ENCODE peak calls at places on chromosomes 3 and 15, in ten cellular contexts. One of them, this sample, is unnamed.

GRCh38 chr15:49187537-49188245 is 17.6 kb downstream of the GALK2 start:
- DNase-seq in T47D: no peak
- DNase-seq in PC-9: no peak
- DNase-seq in endothelial cell: no peak
- DNase-seq in Right ventricle myocardium inferior: no peak
- DNase-seq in cerebellar cortex: no peak
- DNase-seq in brain microvascular endothelial cell: peak; percentile 13
- DNase-seq in right cardiac atrium: no peak
- DNase-seq in GM04504: no peak
- DNase-seq in CD8-positive, alpha-beta memory T cell: no peak
- DNase-seq in this sample: no peak

GRCh38 chr15:79192462-79193036 is 90.0 kb upstream of the ANKRD34C start:
- DNase-seq in T47D: no peak
- DNase-seq in PC-9: no peak
- DNase-seq in endothelial cell: no peak
- DNase-seq in Right ventricle myocardium inferior: no peak
- DNase-seq in cerebellar cortex: no peak
- DNase-seq in brain microvascular endothelial cell: no peak
- DNase-seq in right cardiac atrium: no peak
- DNase-seq in GM04504: peak; percentile 38
- DNase-seq in CD8-positive, alpha-beta memory T cell: no peak
- DNase-seq in this sample: no peak

GRCh38 chr3:171804618-171805389 is 5.5 kb downstream of the PLD1 start:
- DNase-seq in T47D: no peak
- DNase-seq in PC-9: peak; percentile 44
- DNase-seq in endothelial cell: no peak
- DNase-seq in Right ventricle myocardium inferior: no peak
- DNase-seq in cerebellar cortex: no peak
- DNase-seq in brain microvascular endothelial cell: peak; percentile 69
- DNase-seq in right cardiac atrium: peak; percentile 31
- DNase-seq in GM04504: no peak
- DNase-seq in CD8-positive, alpha-beta memory T cell: no peak
- DNase-seq in this sample: no peak

GRCh38 chr3:40971191-40972168 is 227.8 kb upstream of the CTNNB1 start:
- DNase-seq in T47D: no peak
- DNase-seq in PC-9: peak; percentile 98
- DNase-seq in endothelial cell: no peak
- DNase-seq in Right ventricle myocardium inferior: peak; percentile 73
- DNase-seq in cerebellar cortex: no peak
- DNase-seq in brain microvascular endothelial cell: peak; percentile 99
- DNase-seq in right cardiac atrium: peak; percentile 79
- DNase-seq in GM04504: peak; percentile 78
- DNase-seq in CD8-positive, alpha-beta memory T cell: no peak
- DNase-seq in this sample: peak; percentile 54

GRCh38 chr3:141840737-141841544 is 35.5 kb upstream of the ATP1B3 start:
- DNase-seq in T47D: no peak
- DNase-seq in PC-9: peak; percentile 73
- DNase-seq in endothelial cell: no peak
- DNase-seq in Right ventricle myocardium inferior: no peak
- DNase-seq in cerebellar cortex: no peak
- DNase-seq in brain microvascular endothelial cell: peak; percentile 17
- DNase-seq in right cardiac atrium: no peak
- DNase-seq in GM04504: no peak
- DNase-seq in CD8-positive, alpha-beta memory T cell: no peak
- DNase-seq in this sample: no peak

GRCh38 chr3:39502838-39503145 is 35.3 kb downstream of the MOBP start:
- DNase-seq in T47D: no peak
- DNase-seq in PC-9: no peak
- DNase-seq in endothelial cell: no peak
- DNase-seq in Right ventricle myocardium inferior: no peak
- DNase-seq in cerebellar cortex: no peak
- DNase-seq in brain microvascular endothelial cell: no peak
- DNase-seq in right cardiac atrium: no peak
- DNase-seq in GM04504: no peak
- DNase-seq in CD8-positive, alpha-beta memory T cell: no peak
- DNase-seq in this sample: no peak

GRCh38 chr3:123328851-123329635 is 119.8 kb downstream of the ADCY5 start:
- DNase-seq in T47D: peak; percentile 70
- DNase-seq in PC-9: peak; percentile 42
- DNase-seq in endothelial cell: peak; percentile 91
- DNase-seq in Right ventricle myocardium inferior: peak; percentile 88
- DNase-seq in cerebellar cortex: peak; percentile 64
- DNase-seq in brain microvascular endothelial cell: peak; percentile 55
- DNase-seq in right cardiac atrium: peak; percentile 71
- DNase-seq in GM04504: peak; percentile 18
- DNase-seq in CD8-positive, alpha-beta memory T cell: peak; percentile 74
- DNase-seq in this sample: peak; percentile 67

GRCh38 chr3:107392549-107393165 is 15.4 kb downstream of the CCDC54 start:
- DNase-seq in T47D: no peak
- DNase-seq in PC-9: peak; percentile 86
- DNase-seq in endothelial cell: no peak
- DNase-seq in Right ventricle myocardium inferior: no peak
- DNase-seq in cerebellar cortex: no peak
- DNase-seq in brain microvascular endothelial cell: peak; percentile 20
- DNase-seq in right cardiac atrium: no peak
- DNase-seq in GM04504: peak; percentile 26
- DNase-seq in CD8-positive, alpha-beta memory T cell: no peak
- DNase-seq in this sample: no peak

GRCh38 chr3:18419232-18419631 is 5.9 kb downstream of the SATB1 start:
- DNase-seq in T47D: no peak
- DNase-seq in PC-9: no peak
- DNase-seq in endothelial cell: no peak
- DNase-seq in Right ventricle myocardium inferior: no peak
- DNase-seq in cerebellar cortex: no peak
- DNase-seq in brain microvascular endothelial cell: no peak
- DNase-seq in right cardiac atrium: no peak
- DNase-seq in GM04504: no peak
- DNase-seq in CD8-positive, alpha-beta memory T cell: no peak
- DNase-seq in this sample: no peak

GRCh38 chr3:160677459-160677901 is 520 bp downstream of the ARL14 start:
- DNase-seq in T47D: no peak
- DNase-seq in PC-9: peak; percentile 66
- DNase-seq in endothelial cell: no peak
- DNase-seq in Right ventricle myocardium inferior: no peak
- DNase-seq in cerebellar cortex: no peak
- DNase-seq in brain microvascular endothelial cell: peak; percentile 29
- DNase-seq in right cardiac atrium: no peak
- DNase-seq in GM04504: no peak
- DNase-seq in CD8-positive, alpha-beta memory T cell: no peak
- DNase-seq in this sample: no peak

GRCh38 chr3:126924458-126924857 is 58.5 kb upstream of the PLXNA1 start:
- DNase-seq in T47D: no peak
- DNase-seq in PC-9: no peak
- DNase-seq in endothelial cell: no peak
- DNase-seq in Right ventricle myocardium inferior: no peak
- DNase-seq in cerebellar cortex: no peak
- DNase-seq in brain microvascular endothelial cell: no peak
- DNase-seq in right cardiac atrium: no peak
- DNase-seq in GM04504: no peak
- DNase-seq in CD8-positive, alpha-beta memory T cell: no peak
- DNase-seq in this sample: no peak

GRCh38 chr3:121998030-121998580 is 23.9 kb downstream of the ILDR1 start:
- DNase-seq in T47D: no peak
- DNase-seq in PC-9: no peak
- DNase-seq in endothelial cell: peak; percentile 22
- DNase-seq in Right ventricle myocardium inferior: no peak
- DNase-seq in cerebellar cortex: no peak
- DNase-seq in brain microvascular endothelial cell: peak; percentile 40
- DNase-seq in right cardiac atrium: no peak
- DNase-seq in GM04504: no peak
- DNase-seq in CD8-positive, alpha-beta memory T cell: no peak
- DNase-seq in this sample: no peak

GRCh38 chr3:52783211-52783555 is 5.8 kb downstream of the ITIH1 start:
- DNase-seq in T47D: no peak
- DNase-seq in PC-9: no peak
- DNase-seq in endothelial cell: no peak
- DNase-seq in Right ventricle myocardium inferior: no peak
- DNase-seq in cerebellar cortex: no peak
- DNase-seq in brain microvascular endothelial cell: no peak
- DNase-seq in right cardiac atrium: no peak
- DNase-seq in GM04504: no peak
- DNase-seq in CD8-positive, alpha-beta memory T cell: no peak
- DNase-seq in this sample: no peak

GRCh38 chr15:56813995-56814394 is 80.7 kb upstream of the ZNF280D start:
- DNase-seq in T47D: no peak
- DNase-seq in PC-9: no peak
- DNase-seq in endothelial cell: no peak
- DNase-seq in Right ventricle myocardium inferior: no peak
- DNase-seq in cerebellar cortex: no peak
- DNase-seq in brain microvascular endothelial cell: no peak
- DNase-seq in right cardiac atrium: no peak
- DNase-seq in GM04504: no peak
- DNase-seq in CD8-positive, alpha-beta memory T cell: no peak
- DNase-seq in this sample: no peak

GRCh38 chr3:145355175-145355574 is 805.8 kb downstream of the PLOD2 start:
- DNase-seq in T47D: no peak
- DNase-seq in PC-9: no peak
- DNase-seq in endothelial cell: no peak
- DNase-seq in Right ventricle myocardium inferior: no peak
- DNase-seq in cerebellar cortex: no peak
- DNase-seq in brain microvascular endothelial cell: no peak
- DNase-seq in right cardiac atrium: no peak
- DNase-seq in GM04504: no peak
- DNase-seq in CD8-positive, alpha-beta memory T cell: no peak
- DNase-seq in this sample: no peak

GRCh38 chr15:59556405-59556804 is 55.2 kb upstream of the GCNT3 start:
- DNase-seq in T47D: no peak
- DNase-seq in PC-9: no peak
- DNase-seq in endothelial cell: no peak
- DNase-seq in Right ventricle myocardium inferior: no peak
- DNase-seq in cerebellar cortex: no peak
- DNase-seq in brain microvascular endothelial cell: no peak
- DNase-seq in right cardiac atrium: no peak
- DNase-seq in GM04504: no peak
- DNase-seq in CD8-positive, alpha-beta memory T cell: no peak
- DNase-seq in this sample: no peak

GRCh38 chr3:167372138-167372537 is 8.0 kb downstream of the ZBBX start:
- DNase-seq in T47D: no peak
- DNase-seq in PC-9: no peak
- DNase-seq in endothelial cell: no peak
- DNase-seq in Right ventricle myocardium inferior: no peak
- DNase-seq in cerebellar cortex: no peak
- DNase-seq in brain microvascular endothelial cell: no peak
- DNase-seq in right cardiac atrium: no peak
- DNase-seq in GM04504: no peak
- DNase-seq in CD8-positive, alpha-beta memory T cell: no peak
- DNase-seq in this sample: no peak

GRCh38 chr15:35130245-35130644 is 45.1 kb upstream of the NANOGP8 start:
- DNase-seq in T47D: no peak
- DNase-seq in PC-9: no peak
- DNase-seq in endothelial cell: no peak
- DNase-seq in Right ventricle myocardium inferior: no peak
- DNase-seq in cerebellar cortex: no peak
- DNase-seq in brain microvascular endothelial cell: no peak
- DNase-seq in right cardiac atrium: no peak
- DNase-seq in GM04504: no peak
- DNase-seq in CD8-positive, alpha-beta memory T cell: no peak
- DNase-seq in this sample: no peak

GRCh38 chr3:194042947-194043346 is 93.0 kb upstream of the HES1 start:
- DNase-seq in T47D: no peak
- DNase-seq in PC-9: no peak
- DNase-seq in endothelial cell: no peak
- DNase-seq in Right ventricle myocardium inferior: no peak
- DNase-seq in cerebellar cortex: no peak
- DNase-seq in brain microvascular endothelial cell: peak; percentile 60
- DNase-seq in right cardiac atrium: no peak
- DNase-seq in GM04504: peak; percentile 38
- DNase-seq in CD8-positive, alpha-beta memory T cell: no peak
- DNase-seq in this sample: no peak

This sample was measured in naive thymus-derived CD4-positive, alpha-beta T cell.